ENCODE peak calls at places on chromosomes 1 and 21, in five cellular contexts. F, D, B, V and T are unnamed samples. For H3K36me3, the result is how much of the 10 kb centered on the place peaks cover.

GRCh38 chr21:34020005-34020847 is 53.2 kb upstream of the MRPS6 start:
- DNase-seq in V (peak), B (no peak), D (no peak), F (no peak), T (no peak)

GRCh38 chr21:38800924-38801744 is 4.6 kb upstream of the ETS2 start:
- DNase-seq in F (no peak), D (no peak), B (no peak), V (no peak), T (no peak)

GRCh38 chr1:171017431-171017830 is 73.3 kb upstream of the FMO3 start:
- DNase-seq in B (no peak), V (no peak), F (no peak), D (no peak), T (no peak)

GRCh38 chr1:240190881-240191385 is 99.2 kb downstream of the FMN2 start:
- DNase-seq in D (peak), B (no peak), F (no peak), V (no peak), T (no peak)

GRCh38 chr1:110298991-110299390 is 40.2 kb upstream of the RBM15 start:
- DNase-seq in F (no peak), B (no peak), V (no peak), D (no peak), T (no peak)

GRCh38 chr21:43361127-43361492 is 65.8 kb downstream of the SIK1 start:
- DNase-seq in B (no peak), V (no peak), F (no peak), D (peak), T (no peak)

GRCh38 chr1:162215902-162216301 is 146.4 kb downstream of the NOS1AP start:
- DNase-seq in B (no peak), V (no peak), D (no peak), F (no peak), T (no peak)

GRCh38 chr1:8104278-8105236 is 78.4 kb upstream of the ERRFI1 start:
- DNase-seq in B (no peak), V (peak), D (no peak), F (no peak), T (no peak)

GRCh38 chr1:58395355-58395754 is 151.2 kb downstream of the OMA1 start:
- DNase-seq in V (no peak), B (no peak), F (no peak), D (no peak), T (peak)

GRCh38 chr1:25195835-25196234 is 36.5 kb downstream of the SYF2 start:
- DNase-seq in V (no peak), D (no peak), F (no peak), B (no peak), T (no peak)

GRCh38 chr1:233710031-233710430 is 96.1 kb downstream of the KCNK1 start:
- DNase-seq in F (peak), B (no peak), V (no peak), D (no peak), T (no peak)

GRCh38 chr1:245197911-245198379 is 43.2 kb downstream of the KIF26B start:
- DNase-seq in V (no peak), B (no peak), D (peak), F (no peak), T (no peak)

GRCh38 chr1:109793089-109793485 is 29.4 kb upstream of the EPS8L3 start:
- DNase-seq in B (no peak), D (no peak), F (no peak), V (no peak), T (no peak)

GRCh38 chr1:4711191-4711915 is 56.9 kb downstream of the AJAP1 start:
- DNase-seq in D (no peak), F (no peak), B (peak), V (no peak), T (no peak)

GRCh38 chr1:200317236-200317635 is 92.6 kb downstream of the ZNF281 start:
- DNase-seq in D (no peak), V (no peak), F (no peak), B (no peak), T (no peak)

GRCh38 chr1:172486805-172487454 is 43.1 kb upstream of the PIGC start:
- DNase-seq in D (no peak), F (no peak), B (no peak), V (no peak), T (no peak)

GRCh38 chr1:2230781-2231666 is 2.9 kb downstream of the SKI start:
- DNase-seq in D (peak), B (no peak), V (no peak), F (peak), T (no peak)

GRCh38 chr1:77413541-77414335 is 131.9 kb downstream of the AK5 start:
- DNase-seq in D (no peak), V (peak), F (no peak), B (no peak), T (no peak)

GRCh38 chr1:219086956-219087469 is 86.7 kb upstream of the LYPLAL1 start:
- DNase-seq in F (no peak), B (no peak), D (no peak), V (no peak), T (no peak)

GRCh38 chr1:32242341-32242851 is 4.6 kb upstream of the FAM167B start:
- DNase-seq in V (no peak), F (peak), B (no peak), D (peak), T (no peak)

GRCh38 chr1:93845554-93846150 is 33.4 kb downstream of the DNTTIP2 start:
- DNase-seq in B (no peak), D (no peak), F (no peak), V (no peak), T (no peak)

GRCh38 chr21:34857122-34857713 is 188.4 kb downstream of the CLIC6 start:
- DNase-seq in D (no peak), F (no peak), B (no peak), V (no peak), T (no peak)

GRCh38 chr1:48196168-48196716 is 26.3 kb upstream of the SLC5A9 start:
- DNase-seq in D (no peak), V (no peak), B (no peak), F (no peak), T (no peak)

GRCh38 chr1:216314369-216315095 is 108.7 kb downstream of the USH2A start:
- DNase-seq in B (no peak), F (no peak), V (no peak), D (no peak), T (no peak)

GRCh38 chr1:211783266-211783665 is 47.3 kb downstream of the LPGAT1 start:
- DNase-seq in V (no peak), B (no peak), F (no peak), D (no peak), T (no peak)
- TF ChIP-seq MAX in V (no peak), B (no peak), F (no peak), D (no peak), T (no peak)

GRCh38 chr1:35832515-35832914 is 24.7 kb downstream of the AGO4 start:
- DNase-seq in D (no peak), B (no peak), F (no peak), V (no peak), T (no peak)
- H3K36me3 ChIP-seq in D (under half), B (under half), F (under half), V (under half), T (under half)

DNA sequence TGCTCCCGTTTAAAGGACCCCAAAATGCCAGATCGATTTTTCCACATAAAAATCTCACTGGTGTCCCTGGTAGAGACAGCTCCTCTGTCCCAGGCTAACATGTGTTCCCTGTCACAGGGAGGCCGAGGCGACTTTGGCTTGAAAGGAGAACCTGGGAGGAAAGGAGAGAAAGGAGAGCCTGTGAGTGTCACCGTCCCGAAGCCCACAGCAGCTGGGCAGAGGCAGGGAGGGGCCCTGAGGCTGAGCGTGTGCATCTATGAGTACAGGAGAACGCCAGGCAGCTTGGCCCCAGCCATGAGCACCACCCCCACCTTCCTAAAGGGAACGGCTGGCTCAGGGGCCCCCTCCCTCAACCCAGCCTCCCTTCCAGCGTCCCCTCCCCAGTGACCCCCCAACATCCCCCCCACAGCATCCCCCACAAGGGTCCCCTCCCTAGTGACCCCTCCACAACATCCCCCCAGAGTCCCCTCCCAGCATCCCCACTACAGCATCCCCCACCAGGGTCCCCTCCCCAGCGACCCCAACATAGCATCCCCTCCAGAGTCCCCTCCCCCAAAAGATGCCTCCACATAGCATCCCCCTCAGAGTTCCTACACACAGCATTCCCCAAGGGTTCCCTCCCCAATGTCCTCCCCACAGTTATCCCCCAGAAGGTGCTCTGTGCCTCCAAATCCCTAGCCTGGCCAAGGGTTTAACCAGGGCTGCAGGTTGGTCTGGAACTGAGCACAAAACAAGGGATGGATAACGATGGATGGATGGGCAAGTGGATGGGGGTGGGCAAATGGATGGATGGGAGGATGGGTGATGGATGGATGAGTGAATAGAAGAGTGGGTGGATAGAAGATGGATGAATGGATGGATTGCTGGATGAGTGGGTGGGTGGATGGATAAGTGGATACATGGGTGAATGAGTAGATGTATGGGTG is 25.1 kb downstream of the COL6A2 start:
- DNase-seq in B (no peak), V (no peak), F (no peak), D (peak), T (no peak)
- TF ChIP-seq MAX in B (no peak), V (no peak), F (no peak), D (no peak), T (no peak)

GRCh38 chr1:173489929-173490328 is 12.8 kb downstream of the PRDX6 start:
- DNase-seq in F (no peak), V (no peak), B (no peak), D (no peak), T (no peak)

GRCh38 chr1:173485401-173485800 is 8.3 kb downstream of the PRDX6 start:
- DNase-seq in B (no peak), D (no peak), V (no peak), F (no peak), T (no peak)

GRCh38 chr1:173489149-173489600 is 12.0 kb downstream of the PRDX6 start:
- DNase-seq in F (no peak), V (no peak), D (no peak), B (no peak), T (no peak)

GRCh38 chr1:173491508-173491907 is 14.4 kb downstream of the PRDX6 start:
- DNase-seq in B (no peak), D (no peak), V (no peak), F (no peak), T (no peak)

DNA sequence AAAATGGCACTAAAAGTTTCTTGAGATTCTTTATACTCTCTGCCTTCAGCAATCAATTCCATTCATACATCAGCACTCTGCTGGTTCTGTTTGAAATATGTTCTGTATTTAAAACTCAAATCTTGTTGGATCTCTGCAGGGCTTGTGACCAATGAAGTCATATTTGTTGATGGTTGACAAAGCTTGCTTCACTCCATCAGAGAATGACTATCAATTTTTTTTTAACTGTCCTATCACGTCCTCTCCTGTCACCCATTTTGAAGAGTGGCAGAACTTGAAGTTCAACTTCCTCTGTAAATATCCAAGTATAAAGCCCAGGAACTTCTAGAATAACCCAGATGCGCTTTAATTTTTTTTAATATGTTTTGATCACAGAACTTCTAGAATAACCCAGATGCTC is 10.9 kb downstream of the PRDX6 start:
- DNase-seq in D (no peak), B (no peak), F (no peak), V (no peak), T (no peak)
- H3K36me3 ChIP-seq in D (half or more), B (under half), F (half or more), V (under half), T (under half)

GRCh38 chr1:158644479-158644878 is 39.4 kb downstream of the OR10Z1 start:
- DNase-seq in V (no peak), B (no peak), D (no peak), F (no peak), T (no peak)

GRCh38 chr1:158649052-158649451 is 37.5 kb downstream of the SPTA1 start:
- DNase-seq in D (no peak), V (no peak), B (no peak), F (no peak), T (no peak)

GRCh38 chr1:158646465-158646864 is 40.0 kb downstream of the SPTA1 start:
- DNase-seq in B (no peak), F (no peak), D (no peak), V (no peak), T (no peak)
- TF ChIP-seq MAX in B (no peak), F (no peak), D (no peak), V (no peak), T (no peak)